ENCODE peak calls at places on chromosomes 5 and 9, in four cellular contexts. One of them, this sample, is unnamed.

GRCh38 chr5:125976421-125977060 is 446.7 kb upstream of the GRAMD2B start:
- DNase-seq in fibroblast of lung: no peak
- DNase-seq in Peyer's patch: no peak
- DNase-seq in CD8-positive, alpha-beta T cell: no peak
- DNase-seq in this sample: no peak

GRCh38 chr5:78677777-78678668 is 29.5 kb upstream of the LHFPL2 start:
- DNase-seq in CD8-positive, alpha-beta T cell: no peak
- DNase-seq in fibroblast of lung: peak; percentile 99
- DNase-seq in Peyer's patch: no peak
- DNase-seq in this sample: peak; percentile 27

GRCh38 chr5:29077451-29077850 is 2039.1 kb upstream of the CDH9 start:
- DNase-seq in fibroblast of lung: no peak
- DNase-seq in CD8-positive, alpha-beta T cell: no peak
- DNase-seq in Peyer's patch: no peak
- DNase-seq in this sample: no peak

GRCh38 chr5:142110046-142110531 is 1.5 kb downstream of the NDFIP1 start:
- DNase-seq in Peyer's patch: no peak
- DNase-seq in fibroblast of lung: peak; percentile 72
- DNase-seq in CD8-positive, alpha-beta T cell: no peak
- DNase-seq in this sample: no peak

GRCh38 chr5:54178991-54179390 is 131.4 kb downstream of the ARL15 start:
- DNase-seq in CD8-positive, alpha-beta T cell: no peak
- DNase-seq in Peyer's patch: no peak
- DNase-seq in fibroblast of lung: no peak
- DNase-seq in this sample: no peak

GRCh38 chr5:17316973-17317459 is 99.6 kb downstream of the BASP1 start:
- DNase-seq in fibroblast of lung: peak; percentile 68
- DNase-seq in Peyer's patch: no peak
- DNase-seq in CD8-positive, alpha-beta T cell: no peak
- DNase-seq in this sample: no peak

GRCh38 chr5:41955432-41956024 is 30.4 kb downstream of the FBXO4 start:
- DNase-seq in Peyer's patch: no peak
- DNase-seq in CD8-positive, alpha-beta T cell: no peak
- DNase-seq in fibroblast of lung: no peak
- DNase-seq in this sample: no peak

GRCh38 chr5:149205625-149206523 is 64.6 kb downstream of the ABLIM3 start:
- DNase-seq in fibroblast of lung: peak; percentile 99
- DNase-seq in CD8-positive, alpha-beta T cell: no peak
- DNase-seq in Peyer's patch: no peak
- DNase-seq in this sample: no peak

GRCh38 chr9:101635020-101635419 is 40.3 kb upstream of the PPP3R2 start:
- DNase-seq in CD8-positive, alpha-beta T cell: no peak
- DNase-seq in fibroblast of lung: no peak
- DNase-seq in Peyer's patch: no peak
- DNase-seq in this sample: no peak

GRCh38 chr5:131758520-131758900 is 38.3 kb downstream of the FNIP1 start:
- DNase-seq in CD8-positive, alpha-beta T cell: no peak
- DNase-seq in Peyer's patch: no peak
- DNase-seq in fibroblast of lung: peak; percentile 45
- DNase-seq in this sample: no peak

GRCh38 chr9:10251490-10251889 is 361.3 kb downstream of the PTPRD start:
- DNase-seq in CD8-positive, alpha-beta T cell: no peak
- DNase-seq in Peyer's patch: no peak
- DNase-seq in fibroblast of lung: peak; percentile 86
- DNase-seq in this sample: no peak

GRCh38 chr9:38336341-38336740 is 56.2 kb upstream of the ALDH1B1 start:
- DNase-seq in fibroblast of lung: no peak
- DNase-seq in CD8-positive, alpha-beta T cell: no peak
- DNase-seq in Peyer's patch: no peak
- DNase-seq in this sample: no peak

GRCh38 chr9:109793921-109794320 is 13.9 kb downstream of the PALM2AKAP2 start:
- DNase-seq in Peyer's patch: no peak
- DNase-seq in fibroblast of lung: no peak
- DNase-seq in CD8-positive, alpha-beta T cell: no peak
- DNase-seq in this sample: no peak

GRCh38 chr9:118954822-118955221 is 414.4 kb downstream of the BRINP1 start:
- DNase-seq in CD8-positive, alpha-beta T cell: no peak
- DNase-seq in Peyer's patch: no peak
- DNase-seq in fibroblast of lung: no peak
- DNase-seq in this sample: no peak

GRCh38 chr5:179763215-179763945 is 30.4 kb upstream of the LTC4S start:
- DNase-seq in CD8-positive, alpha-beta T cell: peak; percentile 59
- DNase-seq in Peyer's patch: peak; percentile 66
- DNase-seq in fibroblast of lung: peak; percentile 92
- DNase-seq in this sample: peak; percentile 36

GRCh38 chr5:170302729-170303501 is 5.3 kb upstream of the LCP2 start:
- DNase-seq in fibroblast of lung: no peak
- DNase-seq in Peyer's patch: peak; percentile 40
- DNase-seq in CD8-positive, alpha-beta T cell: peak; percentile 81
- DNase-seq in this sample: no peak

GRCh38 chr5:64811050-64811640 is 42.4 kb downstream of the CWC27 start:
- DNase-seq in CD8-positive, alpha-beta T cell: no peak
- DNase-seq in fibroblast of lung: peak; percentile 84
- DNase-seq in Peyer's patch: no peak
- DNase-seq in this sample: no peak

GRCh38 chr5:78065073-78065472 is 229.4 kb downstream of the AP3B1 start:
- DNase-seq in Peyer's patch: no peak
- DNase-seq in fibroblast of lung: no peak
- DNase-seq in CD8-positive, alpha-beta T cell: no peak
- DNase-seq in this sample: no peak

GRCh38 chr5:77882670-77883257 is 106.6 kb upstream of the TBCA start:
- DNase-seq in CD8-positive, alpha-beta T cell: no peak
- DNase-seq in Peyer's patch: no peak
- DNase-seq in fibroblast of lung: peak; percentile 72
- DNase-seq in this sample: no peak

GRCh38 chr5:95843733-95844223 is 21.3 kb upstream of the GLRX start:
- DNase-seq in CD8-positive, alpha-beta T cell: no peak
- DNase-seq in Peyer's patch: no peak
- DNase-seq in fibroblast of lung: peak; percentile 79
- DNase-seq in this sample: no peak

GRCh38 chr5:1380910-1381309 is 36.0 kb upstream of the CLPTM1L start:
- DNase-seq in CD8-positive, alpha-beta T cell: no peak
- DNase-seq in fibroblast of lung: no peak
- DNase-seq in Peyer's patch: no peak
- DNase-seq in this sample: no peak

GRCh38 chr5:58759745-58760144 is 176.9 kb downstream of the RAB3C start:
- DNase-seq in fibroblast of lung: peak; percentile 1
- DNase-seq in CD8-positive, alpha-beta T cell: no peak
- DNase-seq in Peyer's patch: no peak
- DNase-seq in this sample: no peak

GRCh38 chr5:54094706-54095105 is 215.7 kb downstream of the ARL15 start:
- DNase-seq in Peyer's patch: no peak
- DNase-seq in fibroblast of lung: no peak
- DNase-seq in CD8-positive, alpha-beta T cell: no peak
- DNase-seq in this sample: no peak

GRCh38 chr9:124473310-124473709 is 23.1 kb downstream of the ADGRD2 start:
- DNase-seq in CD8-positive, alpha-beta T cell: no peak
- DNase-seq in Peyer's patch: no peak
- DNase-seq in fibroblast of lung: peak; percentile 37
- DNase-seq in this sample: no peak

GRCh38 chr5:6377582-6378127 is 692 bp downstream of the MED10 start:
- DNase-seq in fibroblast of lung: peak; percentile 2
- DNase-seq in Peyer's patch: no peak
- DNase-seq in CD8-positive, alpha-beta T cell: peak; percentile 29
- DNase-seq in this sample: no peak

GRCh38 chr9:23824241-23825142 is 1.5 kb downstream of the ELAVL2 start:
- DNase-seq in Peyer's patch: no peak
- DNase-seq in CD8-positive, alpha-beta T cell: no peak
- DNase-seq in fibroblast of lung: no peak
- DNase-seq in this sample: no peak

GRCh38 chr5:98635631-98636030 is 137.8 kb upstream of the RGMB start:
- DNase-seq in Peyer's patch: no peak
- DNase-seq in CD8-positive, alpha-beta T cell: no peak
- DNase-seq in fibroblast of lung: peak; percentile 79
- DNase-seq in this sample: no peak

GRCh38 chr5:37208883-37209808 is 40.0 kb downstream of the CPLANE1 start:
- DNase-seq in CD8-positive, alpha-beta T cell: no peak
- DNase-seq in Peyer's patch: no peak
- DNase-seq in fibroblast of lung: peak; percentile 39
- DNase-seq in this sample: no peak

GRCh38 chr5:35741126-35741711 is 115.5 kb upstream of the IL7R start:
- DNase-seq in Peyer's patch: no peak
- DNase-seq in CD8-positive, alpha-beta T cell: no peak
- DNase-seq in fibroblast of lung: peak; percentile 8
- DNase-seq in this sample: no peak

GRCh38 chr5:87121315-87122170 is 146.1 kb upstream of the RASA1 start:
- DNase-seq in Peyer's patch: peak; percentile 40
- DNase-seq in fibroblast of lung: peak; percentile 87
- DNase-seq in CD8-positive, alpha-beta T cell: peak; percentile 30
- DNase-seq in this sample: peak; percentile 14

GRCh38 chr5:76439201-76439600 is 36.1 kb downstream of the IQGAP2 start:
- DNase-seq in CD8-positive, alpha-beta T cell: no peak
- DNase-seq in fibroblast of lung: no peak
- DNase-seq in Peyer's patch: no peak
- DNase-seq in this sample: no peak

GRCh38 chr5:96292582-96293247 is 140.3 kb downstream of the PCSK1 start:
- DNase-seq in CD8-positive, alpha-beta T cell: no peak
- DNase-seq in Peyer's patch: no peak
- DNase-seq in fibroblast of lung: peak; percentile 65
- DNase-seq in this sample: no peak

GRCh38 chr9:118366228-118366627 is 662.0 kb downstream of the TLR4 start:
- DNase-seq in CD8-positive, alpha-beta T cell: no peak
- DNase-seq in Peyer's patch: no peak
- DNase-seq in fibroblast of lung: no peak
- DNase-seq in this sample: no peak

GRCh38 chr5:22663124-22663523 is 190.0 kb downstream of the CDH12 start:
- DNase-seq in CD8-positive, alpha-beta T cell: no peak
- DNase-seq in fibroblast of lung: no peak
- DNase-seq in Peyer's patch: no peak
- DNase-seq in this sample: no peak

GRCh38 chr5:179414459-179415215 is 69.4 kb upstream of the ADAMTS2 start:
- DNase-seq in CD8-positive, alpha-beta T cell: no peak
- DNase-seq in fibroblast of lung: no peak
- DNase-seq in Peyer's patch: no peak
- DNase-seq in this sample: no peak

GRCh38 chr5:39076757-39077475 is 2.7 kb upstream of the RICTOR start:
- DNase-seq in Peyer's patch: no peak
- DNase-seq in CD8-positive, alpha-beta T cell: no peak
- DNase-seq in fibroblast of lung: peak; percentile 37
- DNase-seq in this sample: no peak

GRCh38 chr9:35666547-35666946 is 1.6 kb upstream of the ARHGEF39 start:
- DNase-seq in fibroblast of lung: no peak
- DNase-seq in CD8-positive, alpha-beta T cell: no peak
- DNase-seq in Peyer's patch: no peak
- DNase-seq in this sample: no peak

GRCh38 chr9:35666045-35666444 is 1.1 kb upstream of the ARHGEF39 start:
- DNase-seq in fibroblast of lung: no peak
- DNase-seq in Peyer's patch: no peak
- DNase-seq in CD8-positive, alpha-beta T cell: no peak
- DNase-seq in this sample: no peak

GRCh38 chr9:35662437-35662836 is 2.6 kb downstream of the ARHGEF39 start:
- DNase-seq in fibroblast of lung: no peak
- DNase-seq in Peyer's patch: no peak
- DNase-seq in CD8-positive, alpha-beta T cell: no peak
- DNase-seq in this sample: no peak

GRCh38 chr9:35665471-35665818 is 450 bp upstream of the ARHGEF39 start:
- DNase-seq in CD8-positive, alpha-beta T cell: no peak
- DNase-seq in Peyer's patch: no peak
- DNase-seq in fibroblast of lung: no peak
- DNase-seq in this sample: no peak

GRCh38 chr9:35664531-35665470 is at the start of gene ARHGEF39:
- DNase-seq in fibroblast of lung: peak; percentile 70
- DNase-seq in Peyer's patch: peak; percentile 64
- DNase-seq in CD8-positive, alpha-beta T cell: peak; percentile 56
- DNase-seq in this sample: no peak
- TF ChIP-seq CTCF in fibroblast of lung: no peak
- TF ChIP-seq CTCF in Peyer's patch: no peak
- TF ChIP-seq CTCF in CD8-positive, alpha-beta T cell: no peak
- TF ChIP-seq CTCF in this sample: no peak

GRCh38 chr9:82582693-82583092 is 480.2 kb downstream of the RASEF start:
- DNase-seq in CD8-positive, alpha-beta T cell: no peak
- DNase-seq in Peyer's patch: no peak
- DNase-seq in fibroblast of lung: no peak
- DNase-seq in this sample: no peak
- H3K4me3 ChIP-seq in CD8-positive, alpha-beta T cell: no peak overlapping the region
- H3K4me3 ChIP-seq in Peyer's patch: no peak overlapping the region
- H3K4me3 ChIP-seq in fibroblast of lung: no peak overlapping the region
- H3K4me3 ChIP-seq in this sample: no peak overlapping the region

GRCh38 chr9:2085719-2086515 is 70.8 kb downstream of the SMARCA2 start:
- DNase-seq in CD8-positive, alpha-beta T cell: no peak
- DNase-seq in fibroblast of lung: peak; percentile 65
- DNase-seq in Peyer's patch: no peak
- DNase-seq in this sample: no peak
- H3K36me3 ChIP-seq in CD8-positive, alpha-beta T cell: peaks cover 42% of the 10 kb centered on the region
- H3K36me3 ChIP-seq in fibroblast of lung: peaks cover 3% of the 10 kb centered on the region
- H3K36me3 ChIP-seq in Peyer's patch: peaks cover 90% of the 10 kb centered on the region
- H3K36me3 ChIP-seq in this sample: peaks cover 14% of the 10 kb centered on the region

GRCh38 chr5:115627295-115627825 is 1.5 kb upstream of the TMED7 start:
- DNase-seq in Peyer's patch: no peak
- DNase-seq in CD8-positive, alpha-beta T cell: no peak
- DNase-seq in fibroblast of lung: no peak
- DNase-seq in this sample: no peak

GRCh38 chr5:115624994-115625393 is 842 bp downstream of the TMED7 start:
- DNase-seq in CD8-positive, alpha-beta T cell: no peak
- DNase-seq in Peyer's patch: no peak
- DNase-seq in fibroblast of lung: no peak
- DNase-seq in this sample: no peak

GRCh38 chr5:115626444-115626823 is 598 bp upstream of the TMED7 start:
- DNase-seq in Peyer's patch: no peak
- DNase-seq in fibroblast of lung: peak; percentile 64
- DNase-seq in CD8-positive, alpha-beta T cell: no peak
- DNase-seq in this sample: no peak

GRCh38 chr5:115623632-115624031 is 2.2 kb downstream of the TMED7 start:
- DNase-seq in fibroblast of lung: no peak
- DNase-seq in CD8-positive, alpha-beta T cell: peak; percentile 29
- DNase-seq in Peyer's patch: no peak
- DNase-seq in this sample: no peak

GRCh38 chr5:115625579-115626443 is at the start of gene TMED7:
- DNase-seq in CD8-positive, alpha-beta T cell: peak; percentile 100
- DNase-seq in fibroblast of lung: peak; percentile 98
- DNase-seq in Peyer's patch: peak; percentile 100
- DNase-seq in this sample: peak; percentile 99
- TF ChIP-seq CTCF in CD8-positive, alpha-beta T cell: no peak
- TF ChIP-seq CTCF in fibroblast of lung: no peak
- TF ChIP-seq CTCF in Peyer's patch: no peak
- TF ChIP-seq CTCF in this sample: peak; percentile 32

GRCh38 chr5:132775439-132776076 is 1.5 kb downstream of the SEPTIN8 start:
- DNase-seq in CD8-positive, alpha-beta T cell: no peak
- DNase-seq in Peyer's patch: no peak
- DNase-seq in fibroblast of lung: no peak
- DNase-seq in this sample: no peak
- H3K4me3 ChIP-seq in CD8-positive, alpha-beta T cell: no peak overlapping the region
- H3K4me3 ChIP-seq in Peyer's patch: peak overlapping the region; percentile 81
- H3K4me3 ChIP-seq in fibroblast of lung: peak overlapping the region; percentile 78
- H3K4me3 ChIP-seq in this sample: peak overlapping the region; percentile 82

GRCh38 chr9:129810788-129811187 is 7.8 kb downstream of the TOR1B start:
- DNase-seq in fibroblast of lung: no peak
- DNase-seq in CD8-positive, alpha-beta T cell: no peak
- DNase-seq in Peyer's patch: no peak
- DNase-seq in this sample: no peak
- H3K36me3 ChIP-seq in fibroblast of lung: peaks cover 18% of the 10 kb centered on the region
- H3K36me3 ChIP-seq in CD8-positive, alpha-beta T cell: peaks cover 26% of the 10 kb centered on the region
- H3K36me3 ChIP-seq in Peyer's patch: peaks cover 58% of the 10 kb centered on the region
- H3K36me3 ChIP-seq in this sample: peaks cover 20% of the 10 kb centered on the region

This sample was measured in thoracic aorta.